ENCODE peak calls at places on chromosomes 1 and 21, in nine cellular contexts. E, J, T, B, W, Y, U, V and M are unnamed samples.

GRCh38 chr1:200435200-200435780 is 25.5 kb upstream of the ZNF281 start:
- DNase-seq in Y (no peak), B (no peak), J (no peak), E (no peak), W (no peak), T (no peak), V (no peak), U (no peak), M (peak; percentile 24)

GRCh38 chr1:11874624-11875023 is 15.9 kb upstream of the NPPB start:
- DNase-seq in J (no peak), E (no peak), U (no peak), T (no peak), B (no peak), Y (no peak), V (no peak), W (no peak), M (no peak)

GRCh38 chr1:181676269-181676668 is 193.0 kb downstream of the CACNA1E start:
- DNase-seq in T (no peak), J (no peak), U (peak; percentile 10), W (peak; percentile 46), Y (no peak), V (peak; percentile 5), B (no peak), E (no peak), M (peak; percentile 68)

GRCh38 chr1:6975991-6976390 is 190.7 kb downstream of the CAMTA1 start:
- DNase-seq in J (no peak), E (no peak), U (no peak), W (no peak), V (no peak), B (no peak), Y (no peak), T (no peak), M (no peak)

GRCh38 chr1:15336866-15337265 is 72.8 kb upstream of the EFHD2 start:
- DNase-seq in E (no peak), B (no peak), W (no peak), Y (no peak), V (no peak), J (no peak), U (no peak), T (peak; percentile 56), M (no peak)

GRCh38 chr1:108592030-108592759 is 32.3 kb downstream of the EEIG2 start:
- DNase-seq in B (no peak), U (no peak), Y (no peak), V (no peak), E (no peak), J (no peak), T (no peak), W (no peak), M (peak; percentile 5)

GRCh38 chr1:27435566-27436203 is 43.3 kb downstream of the GPR3 start:
- DNase-seq in U (no peak), V (no peak), E (no peak), Y (no peak), J (no peak), W (no peak), B (no peak), T (no peak), M (peak; percentile 71)

GRCh38 chr1:169106921-169107672 is 607 bp downstream of the ATP1B1 start:
- DNase-seq in Y (no peak), E (no peak), W (peak; percentile 61), J (no peak), V (no peak), U (peak; percentile 29), T (peak; percentile 50), B (peak; percentile 42), M (no peak)

GRCh38 chr1:107359472-107360241 is 218.8 kb downstream of the NTNG1 start:
- DNase-seq in W (no peak), T (no peak), J (no peak), B (no peak), Y (no peak), V (no peak), E (no peak), U (no peak), M (peak; percentile 16)

GRCh38 chr1:219533280-219533679 is 79.6 kb downstream of the ZC3H11B start:
- DNase-seq in T (no peak), J (no peak), W (peak; percentile 22), Y (no peak), V (no peak), E (no peak), U (no peak), B (no peak), M (no peak)

GRCh38 chr21:46620846-46621245 is 14.6 kb upstream of the PRMT2 start:
- DNase-seq in E (no peak), U (no peak), W (no peak), B (no peak), T (no peak), V (no peak), Y (no peak), J (no peak), M (no peak)